ENCODE peak calls at places on chromosomes 2 and 18, in ten cellular contexts. T is progenitor cell of endocrine pancreas, G is astrocyte of the spinal cord, L is astrocyte, M is psoas muscle, B is cardiac muscle cell, F is PC-9, W is sigmoid colon, C is GM13976, Y is activated B cell treated with CpG ODN at 0.5 μM for 24 hours. A is an unnamed sample.

GRCh38 chr2:42495234-42495581 is 1.4 kb upstream of the KCNG3 start:
- DNase-seq in F (no peak), Y (no peak), L (no peak), W (no peak), G (no peak), M (no peak), C (no peak), T (no peak), B (no peak), A (no peak)

GRCh38 chr2:215841175-215841816 is 172.1 kb downstream of the MREG start:
- DNase-seq in M (no peak), G (no peak), C (no peak), L (no peak), Y (no peak), W (no peak), F (no peak), B (peak; percentile 54), T (no peak), A (no peak)

GRCh38 chr2:232309592-232309991 is 69.0 kb upstream of the ALPP start:
- DNase-seq in B (no peak), T (no peak), G (no peak), F (no peak), W (no peak), C (no peak), L (no peak), M (no peak), Y (no peak), A (no peak)

GRCh38 chr18:48163184-48164095 is 233.0 kb upstream of the SMAD2 start:
- DNase-seq in T (no peak), G (no peak), Y (no peak), B (no peak), F (no peak), W (no peak), M (no peak), L (no peak), C (no peak), A (no peak)

GRCh38 chr18:35464731-35465728 is 32.7 kb downstream of the INO80C start:
- DNase-seq in F (no peak), G (no peak), C (no peak), B (no peak), T (no peak), Y (no peak), M (no peak), L (no peak), W (no peak), A (no peak)

GRCh38 chr18:78974115-78974740 is 5.4 kb upstream of the SALL3 start:
- DNase-seq in F (no peak), W (no peak), L (no peak), G (no peak), Y (no peak), C (no peak), B (no peak), M (no peak), T (no peak), A (no peak)

GRCh38 chr2:181573140-181573736 is 83.7 kb downstream of the CERKL start:
- DNase-seq in W (no peak), L (peak; percentile 16), M (no peak), B (peak; percentile 60), T (no peak), C (no peak), G (peak; percentile 39), Y (no peak), F (peak; percentile 49), A (no peak)

GRCh38 chr18:23300211-23300887 is 152.7 kb upstream of the RIOK3 start:
- DNase-seq in Y (no peak), B (no peak), M (no peak), C (no peak), G (peak; percentile 33), L (no peak), W (no peak), T (no peak), F (no peak), A (no peak)

GRCh38 chr2:45962522-45962921 is 311.0 kb downstream of the PRKCE start:
- DNase-seq in C (no peak), F (no peak), L (peak; percentile 62), G (peak; percentile 66), W (peak; percentile 75), T (no peak), B (peak; percentile 78), Y (no peak), M (peak; percentile 70), A (no peak)

GRCh38 chr2:97932975-97933662 is 62.6 kb downstream of the TMEM131 start:
- DNase-seq in W (no peak), F (no peak), B (no peak), G (no peak), T (no peak), C (no peak), Y (no peak), M (no peak), L (no peak), A (no peak)

GRCh38 chr2:10658914-10659257 is 30.9 kb downstream of the NOL10 start:
- DNase-seq in B (no peak), C (no peak), M (no peak), G (no peak), Y (no peak), L (peak; percentile 48), W (no peak), T (no peak), F (no peak), A (no peak)

DNA sequence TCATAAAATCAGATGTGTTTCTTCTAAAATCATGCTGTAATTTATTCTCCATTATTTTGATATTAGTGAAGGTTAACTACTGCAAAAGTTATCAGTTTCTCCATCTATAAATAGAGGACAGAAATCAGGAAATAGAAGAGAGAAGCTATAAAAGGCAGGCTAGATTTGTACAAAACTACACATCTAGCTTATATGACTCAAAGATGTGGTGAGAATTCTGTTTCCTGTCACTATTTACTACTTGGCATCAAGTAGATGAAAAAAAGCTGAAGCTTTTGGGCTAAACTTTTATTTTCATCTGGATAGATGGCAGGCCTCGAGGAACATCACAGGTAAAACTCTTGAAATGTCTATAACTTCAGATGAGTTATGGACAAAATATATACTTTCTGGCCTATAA is 49.8 kb upstream of the NAB1 start:
- DNase-seq in M (no peak), F (no peak), L (peak; percentile 23), G (peak; percentile 13), W (no peak), B (peak; percentile 25), Y (no peak), C (no peak), T (no peak), A (no peak)
- TF ChIP-seq CTCF in M (no peak), F (no peak), L (no peak), G (no peak), W (no peak), B (no peak), Y (no peak), C (no peak), T (no peak), A (no peak)

GRCh38 chr2:134392689-134393476 is 139.0 kb downstream of the MGAT5 start:
- DNase-seq in W (no peak), M (no peak), C (no peak), T (no peak), F (no peak), L (peak; percentile 42), B (peak; percentile 42), Y (no peak), G (no peak), A (no peak)
- TF ChIP-seq CTCF in W (no peak), M (no peak), C (no peak), T (no peak), F (no peak), L (no peak), B (peak; percentile 7), Y (no peak), G (no peak), A (no peak)

GRCh38 chr18:9808530-9809241 is 77.1 kb upstream of the TXNDC2 start:
- DNase-seq in L (peak; percentile 39), M (no peak), T (no peak), W (peak; percentile 86), G (no peak), C (no peak), Y (no peak), F (no peak), B (peak; percentile 46), A (no peak)

GRCh38 chr18:9811978-9812377 is 73.8 kb upstream of the TXNDC2 start:
- DNase-seq in L (no peak), M (no peak), F (no peak), Y (no peak), B (no peak), C (no peak), G (no peak), T (no peak), W (no peak), A (no peak)

GRCh38 chr18:9809686-9810085 is 76.1 kb upstream of the TXNDC2 start:
- DNase-seq in T (no peak), B (no peak), M (no peak), Y (no peak), G (no peak), C (no peak), L (no peak), W (no peak), F (no peak), A (no peak)

GRCh38 chr18:9810216-9810804 is 75.5 kb upstream of the TXNDC2 start:
- DNase-seq in F (no peak), M (no peak), Y (no peak), T (no peak), B (no peak), G (no peak), L (peak; percentile 46), W (no peak), C (no peak), A (no peak)

DNA sequence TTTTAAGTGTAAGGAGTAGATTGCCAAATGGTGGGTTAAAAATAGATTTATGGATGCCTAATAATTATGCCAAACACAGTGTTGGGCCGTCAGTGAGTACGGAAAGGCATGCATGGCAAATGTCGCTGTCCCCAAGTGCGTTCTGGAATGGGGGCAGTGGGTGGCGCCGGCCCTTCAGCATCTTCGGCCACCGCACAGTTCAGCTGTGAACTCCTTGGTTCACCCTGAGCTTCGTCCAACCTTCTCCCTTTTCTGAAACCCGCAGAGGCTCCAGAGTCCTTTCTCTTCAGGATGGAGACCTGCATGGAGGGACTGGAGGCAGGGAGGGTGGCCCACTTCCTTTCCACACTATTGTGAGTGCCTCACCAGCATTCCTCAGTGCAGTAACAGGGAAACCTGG is 74.8 kb upstream of the TXNDC2 start:
- DNase-seq in M (no peak), L (no peak), T (no peak), C (no peak), G (no peak), B (no peak), Y (no peak), F (no peak), W (peak; percentile 40), A (no peak)
- TF ChIP-seq CTCF in M (peak; percentile 18), L (no peak), T (peak; percentile 9), C (no peak), G (no peak), B (no peak), Y (no peak), F (no peak), W (no peak), A (no peak)

DNA sequence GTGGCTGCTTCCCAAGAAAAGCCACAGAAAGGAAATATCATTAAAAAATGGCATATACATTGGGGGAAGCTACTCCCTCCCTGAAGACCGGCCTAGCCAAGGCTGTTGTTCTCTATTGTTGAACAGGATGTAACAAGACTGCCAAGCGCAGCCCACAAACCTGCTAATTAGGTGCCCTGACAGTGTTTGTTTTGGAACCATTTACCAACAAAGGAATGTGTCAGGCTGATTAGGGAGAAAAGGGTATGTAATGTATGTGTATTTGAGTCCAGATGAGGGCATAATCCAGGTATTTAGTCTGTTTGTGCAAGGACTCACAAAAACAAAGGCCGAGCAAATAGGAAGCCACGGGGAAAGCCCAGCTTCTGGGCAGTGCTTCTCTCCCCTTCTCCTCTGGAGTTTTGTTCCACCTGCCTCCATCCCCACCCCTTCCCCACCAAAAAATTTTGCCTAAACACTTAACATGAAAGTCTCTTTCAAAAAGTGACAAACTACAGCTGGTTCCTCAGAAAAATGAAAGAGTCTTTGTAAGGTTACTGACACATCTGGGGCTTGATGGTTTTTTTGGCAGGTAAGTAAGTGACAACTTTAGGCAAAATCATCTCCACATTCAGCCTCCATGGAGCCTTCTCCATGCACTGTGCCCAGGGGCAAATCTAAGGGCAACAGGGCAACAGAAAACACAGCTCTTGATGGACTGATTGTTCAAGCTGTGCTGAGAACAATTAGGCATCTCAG is 78.3 kb upstream of the FZD5 start:
- DNase-seq in G (peak; percentile 82), F (peak; percentile 96), Y (no peak), B (peak; percentile 87), C (no peak), T (peak; percentile 46), W (no peak), M (no peak), L (peak; percentile 96), A (no peak)
- TF ChIP-seq CTCF in G (no peak), F (no peak), Y (no peak), B (no peak), C (no peak), T (no peak), W (no peak), M (no peak), L (no peak), A (no peak)

A was measured in GM20000.